ENCODE peak calls at places on chromosomes 2 and 18, in eight cellular contexts. W is pancreas, H is omental fat pad, G is putamen, Q is NCI-H1092 treated with DMSO at 0.1 percent for 48 hours, V is heart left ventricle, X is dorsolateral prefrontal cortex, Y is HT-29. R is an unnamed sample.

GRCh38 chr2:54471221-54471711 is 15.1 kb downstream of the SPTBN1 start:
- DNase-seq in Y (peak; percentile 46), Q (no peak), V (peak; percentile 68), X (no peak), W (no peak), H (no peak), G (peak; percentile 65), R (no peak)

GRCh38 chr18:51157215-51157614 is 40.3 kb downstream of the MEX3C start:
- DNase-seq in G (no peak), Y (no peak), Q (no peak), W (no peak), H (no peak), X (no peak), V (no peak), R (no peak)

GRCh38 chr2:32479224-32479623 is 122.4 kb downstream of the BIRC6 start:
- DNase-seq in Q (no peak), G (peak; percentile 3), X (no peak), H (no peak), V (no peak), Y (no peak), W (no peak), R (no peak)

GRCh38 chr18:62460851-62461300 is 61.9 kb upstream of the ZCCHC2 start:
- DNase-seq in G (no peak), H (no peak), Y (no peak), W (no peak), V (no peak), Q (no peak), X (no peak), R (no peak)

GRCh38 chr2:8539743-8540551 is 141.9 kb upstream of the ID2 start:
- DNase-seq in G (no peak), H (no peak), W (no peak), X (no peak), Q (no peak), V (no peak), Y (peak; percentile 75), R (no peak)

GRCh38 chr18:76398295-76398694 is 96.7 kb downstream of the ZNF516 start:
- DNase-seq in H (no peak), V (no peak), G (no peak), Q (no peak), W (no peak), Y (no peak), X (no peak), R (no peak)

GRCh38 chr2:217784996-217785543 is 217.7 kb downstream of the TNS1 start:
- DNase-seq in Q (no peak), G (no peak), V (no peak), X (no peak), Y (no peak), H (no peak), W (no peak), R (no peak)

GRCh38 chr18:58541137-58541788 is 87.6 kb downstream of the ALPK2 start:
- DNase-seq in H (no peak), X (no peak), Y (peak; percentile 41), Q (no peak), V (no peak), G (no peak), W (no peak), R (no peak)

GRCh38 chr2:231410293-231411004 is 14.9 kb downstream of the B3GNT7 start:
- DNase-seq in V (no peak), W (no peak), Y (no peak), Q (no peak), G (no peak), X (no peak), H (no peak), R (no peak)

GRCh38 chr2:235734700-235735205 is 240.9 kb downstream of the AGAP1 start:
- DNase-seq in H (no peak), Y (no peak), X (no peak), V (no peak), G (no peak), W (no peak), Q (no peak), R (no peak)

GRCh38 chr2:10369269-10370255 is 66.9 kb downstream of the HPCAL1 start:
- DNase-seq in G (no peak), H (no peak), V (no peak), Q (no peak), W (peak; percentile 38), Y (peak; percentile 26), X (no peak), R (no peak)

GRCh38 chr2:85785027-85785822 is 31.4 kb downstream of the ATOH8 start:
- DNase-seq in Q (no peak), G (peak; percentile 72), Y (no peak), H (no peak), W (peak; percentile 34), X (peak; percentile 72), V (no peak), R (no peak)

GRCh38 chr2:205734436-205734835 is 52.1 kb downstream of the NRP2 start:
- DNase-seq in H (no peak), W (no peak), Y (no peak), Q (no peak), G (no peak), X (no peak), V (no peak), R (no peak)

R was measured in thoracic aorta.